ENCODE peak calls at places on chromosomes 3 and 15, in five cellular contexts. O is tibial artery, K is lower lobe of right lung, N is neural crest cell, Z is fibroblast of lung. V is an unnamed sample.

GRCh38 chr15:29945943-29946591 is 123.8 kb upstream of the TJP1 start:
- DNase-seq in O (no peak), K (no peak), N (no peak), Z (peak), V (peak)

GRCh38 chr3:177569823-177570657 is 372.8 kb upstream of the TBL1XR1 start:
- DNase-seq in O (no peak), K (no peak), N (no peak), Z (no peak), V (peak)

GRCh38 chr3:180070925-180071324 is 34.2 kb upstream of the PEX5L start:
- DNase-seq in O (no peak), K (no peak), N (no peak), Z (no peak), V (no peak)

GRCh38 chr3:161744366-161744765 is 247.8 kb downstream of the OTOL1 start:
- DNase-seq in O (no peak), K (no peak), N (no peak), Z (no peak), V (no peak)

GRCh38 chr15:89114974-89115373 is 26.7 kb downstream of the ABHD2 start:
- DNase-seq in O (peak), K (no peak), N (no peak), Z (peak), V (peak)

GRCh38 chr3:40044487-40044886 is 235.1 kb downstream of the MYRIP start:
- DNase-seq in O (no peak), K (no peak), N (no peak), Z (peak), V (peak)

GRCh38 chr3:13277130-13277783 is 142.9 kb downstream of the NUP210 start:
- DNase-seq in O (peak), K (peak), N (no peak), Z (no peak), V (no peak)

GRCh38 chr3:68436619-68437411 is 495.5 kb downstream of the TAFA4 start:
- DNase-seq in O (no peak), K (no peak), N (no peak), Z (no peak), V (no peak)

GRCh38 chr3:86996261-86996955 is 5.5 kb upstream of the VGLL3 start:
- DNase-seq in O (no peak), K (no peak), N (no peak), Z (peak), V (peak)

GRCh38 chr15:77017761-77018720 is 23.1 kb downstream of the PSTPIP1 start:
- DNase-seq in O (no peak), K (no peak), N (no peak), Z (no peak), V (no peak)

GRCh38 chr3:107241217-107241616 is 136.0 kb upstream of the CCDC54 start:
- DNase-seq in O (peak), K (peak), N (no peak), Z (peak), V (no peak)

GRCh38 chr3:31077826-31078225 is 183.4 kb upstream of the GADL1 start:
- DNase-seq in O (no peak), K (no peak), N (no peak), Z (peak), V (peak)

GRCh38 chr15:25641762-25642161 is 202.9 kb upstream of the UBE3A start:
- DNase-seq in O (no peak), K (no peak), N (no peak), Z (no peak), V (no peak)

GRCh38 chr3:65473746-65474145 is 565.0 kb downstream of the MAGI1 start:
- DNase-seq in O (no peak), K (no peak), N (no peak), Z (peak), V (peak)

GRCh38 chr3:52742418-52743041 is 28.2 kb downstream of the NEK4 start:
- DNase-seq in O (no peak), K (no peak), N (no peak), Z (peak), V (peak)

GRCh38 chr3:177487635-177488186 is 290.4 kb upstream of the TBL1XR1 start:
- DNase-seq in O (no peak), K (no peak), N (no peak), Z (peak), V (no peak)

GRCh38 chr3:13087320-13087985 is 14.2 kb upstream of the IQSEC1 start:
- DNase-seq in O (no peak), K (no peak), N (no peak), Z (no peak), V (no peak)

GRCh38 chr3:189674249-189674913 is 43.2 kb downstream of the TP63 start:
- DNase-seq in O (no peak), K (no peak), N (no peak), Z (no peak), V (no peak)

GRCh38 chr3:158313344-158313927 is 203.5 kb downstream of the RSRC1 start:
- DNase-seq in O (no peak), K (no peak), N (no peak), Z (peak), V (peak)

GRCh38 chr3:76138921-76139320 is 353.6 kb upstream of the ZNF717 start:
- DNase-seq in O (no peak), K (no peak), N (no peak), Z (peak), V (no peak)

GRCh38 chr3:157087398-157088132 is 72.4 kb downstream of the CCNL1 start:
- DNase-seq in O (no peak), K (no peak), N (no peak), Z (peak), V (no peak)

GRCh38 chr3:101518421-101518871 is 5.4 kb upstream of the SENP7 start:
- DNase-seq in O (no peak), K (no peak), N (no peak), Z (no peak), V (no peak)

GRCh38 chr15:35603298-35603697 is 57.3 kb upstream of the DPH6 start:
- DNase-seq in O (no peak), K (no peak), N (no peak), Z (peak), V (no peak)

GRCh38 chr3:159791336-159791735 is 197.3 kb upstream of the IL12A start:
- DNase-seq in O (no peak), K (no peak), N (no peak), Z (no peak), V (no peak)

GRCh38 chr15:85583404-85584390 is 203.3 kb downstream of the AKAP13 start:
- DNase-seq in O (no peak), K (peak), N (peak), Z (peak), V (no peak)

GRCh38 chr3:182052360-182052759 is 340.6 kb downstream of the SOX2 start:
- DNase-seq in O (no peak), K (no peak), N (no peak), Z (no peak), V (no peak)

GRCh38 chr15:45134682-45135604 is 5.1 kb downstream of the DUOX1 start:
- DNase-seq in O (no peak), K (peak), N (no peak), Z (no peak), V (no peak)

GRCh38 chr3:47780727-47781325 is 867 bp downstream of the SMARCC1 start:
- DNase-seq in O (no peak), K (no peak), N (no peak), Z (peak), V (peak)

GRCh38 chr3:87503901-87504498 is 227.6 kb upstream of the POU1F1 start:
- DNase-seq in O (no peak), K (no peak), N (peak), Z (peak), V (peak)

GRCh38 chr3:73784647-73785420 is 160.1 kb upstream of the PDZRN3 start:
- DNase-seq in O (no peak), K (no peak), N (no peak), Z (peak), V (peak)

GRCh38 chr3:130490246-130490645 is 26.7 kb upstream of the COL6A6 start:
- DNase-seq in O (no peak), K (no peak), N (no peak), Z (peak), V (no peak)

GRCh38 chr3:134466366-134466765 is 19.4 kb downstream of the ANAPC13 start:
- DNase-seq in O (no peak), K (no peak), N (no peak), Z (no peak), V (no peak)

GRCh38 chr15:98139337-98139736 is 178.8 kb downstream of the ARRDC4 start:
- DNase-seq in O (no peak), K (no peak), N (no peak), Z (no peak), V (no peak)

GRCh38 chr3:129224984-129225393 is 24.4 kb upstream of the COPG1 start:
- DNase-seq in O (peak), K (peak), N (no peak), Z (peak), V (peak)

GRCh38 chr15:38411902-38412301 is 42.0 kb upstream of the FAM98B start:
- DNase-seq in O (no peak), K (no peak), N (no peak), Z (no peak), V (no peak)

GRCh38 chr15:33742807-33743206 is 225.5 kb upstream of the CHRM5 start:
- DNase-seq in O (no peak), K (no peak), N (no peak), Z (peak), V (peak)

DNA sequence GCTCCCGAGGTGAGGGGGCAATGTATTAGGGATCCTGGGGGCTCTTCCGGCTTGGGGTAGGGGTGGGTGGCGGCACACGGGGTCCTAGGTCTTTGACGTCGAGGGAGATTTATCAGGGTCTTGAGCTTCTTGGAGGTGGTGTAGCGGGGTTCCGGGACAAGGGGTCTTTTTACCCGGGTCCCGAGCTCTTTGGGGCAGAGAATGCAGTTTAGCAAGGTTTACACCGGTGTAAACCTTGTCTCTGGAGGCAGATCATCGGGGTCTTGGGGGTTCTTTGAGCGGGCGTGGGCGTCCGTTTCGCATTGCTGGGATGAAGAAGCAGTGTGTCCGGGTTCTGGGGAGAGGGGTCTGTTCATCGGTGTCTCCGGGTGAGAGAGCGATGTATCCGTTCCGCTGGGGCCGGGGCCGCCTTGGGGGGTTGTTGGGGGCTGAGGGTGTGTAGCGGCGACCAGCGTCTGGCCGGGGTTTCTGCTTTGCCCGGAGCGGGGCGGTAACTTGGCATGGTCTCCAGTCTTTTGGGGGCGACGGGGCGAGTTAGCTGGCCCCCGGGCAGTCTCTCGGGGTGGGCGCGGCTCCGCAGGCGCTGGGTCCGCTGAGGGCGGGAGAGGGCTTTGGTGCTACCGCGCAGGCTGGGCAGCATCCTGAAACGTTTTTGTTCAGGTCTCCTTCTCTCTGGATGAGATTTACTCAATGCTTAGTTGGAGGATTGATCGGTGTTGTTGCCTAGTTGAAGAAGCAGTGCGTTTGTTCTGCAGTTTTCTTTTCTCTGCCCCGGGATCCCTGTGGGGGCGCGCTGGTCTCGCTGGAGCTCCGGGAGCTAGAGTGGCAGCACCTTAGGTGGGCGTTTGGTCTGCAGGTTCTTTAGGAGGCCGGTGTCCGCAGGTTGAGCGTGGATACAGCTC is 792 bp downstream of the GLCE start:
- DNase-seq in O (peak), K (peak), N (peak), Z (peak), V (no peak)
- TF ChIP-seq CTCF in O (no peak), K (peak), N (no peak), Z (peak), V (peak)

GRCh38 chr3:197753263-197753662 is 3.6 kb downstream of the FYTTD1 start:
- DNase-seq in O (no peak), K (no peak), N (no peak), Z (no peak), V (no peak)
- TF ChIP-seq CTCF in O (no peak), K (no peak), N (peak), Z (no peak), V (peak)

GRCh38 chr15:94576889-94577533 is 345.6 kb downstream of the MCTP2 start:
- DNase-seq in O (no peak), K (no peak), N (peak), Z (no peak), V (no peak)
- TF ChIP-seq CTCF in O (peak), K (peak), N (peak), Z (no peak), V (peak)

DNA sequence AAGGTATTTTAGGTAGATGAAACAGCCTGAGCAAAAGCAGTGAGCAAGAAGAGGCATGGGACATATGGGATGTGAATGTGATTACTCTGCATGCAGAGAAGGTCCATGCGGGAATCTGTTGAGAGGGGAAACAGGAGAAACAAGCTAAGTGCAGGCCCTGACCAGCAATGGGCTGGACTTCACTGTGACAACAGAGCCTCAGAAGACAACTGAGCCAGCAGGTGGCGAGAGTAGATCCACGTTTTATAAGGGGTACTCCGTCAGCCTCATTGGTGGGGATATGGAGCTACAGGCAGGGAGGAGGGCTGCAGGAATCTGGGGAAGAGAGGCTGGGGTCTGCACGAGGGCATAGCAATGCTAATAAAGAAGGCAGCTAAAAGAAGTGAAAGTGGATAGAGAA is 405.9 kb upstream of the LMCD1 start:
- DNase-seq in O (no peak), K (no peak), N (no peak), Z (no peak), V (no peak)
- TF ChIP-seq CTCF in O (no peak), K (no peak), N (peak), Z (no peak), V (no peak)

DNA sequence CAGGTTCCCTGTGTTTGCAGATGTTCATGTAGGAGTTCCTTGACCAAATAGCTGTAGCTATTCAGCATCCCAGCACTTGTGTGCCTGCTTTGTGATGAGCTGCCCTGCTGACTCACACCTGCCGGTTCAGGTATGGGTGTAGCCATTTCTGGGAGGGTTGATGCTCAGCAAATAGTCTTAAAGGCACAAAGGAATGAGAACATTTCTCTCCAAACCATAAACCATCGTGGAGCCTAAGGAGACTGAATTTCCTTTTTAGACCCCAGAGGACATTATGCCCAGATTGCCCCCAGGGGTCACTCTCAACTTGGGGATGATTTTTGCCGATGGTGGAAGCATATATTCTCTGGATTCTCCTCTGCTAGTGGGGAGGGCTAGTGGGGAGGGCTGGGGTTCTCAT is 80.6 kb downstream of the ADAMTSL3 start:
- DNase-seq in O (no peak), K (no peak), N (peak), Z (no peak), V (no peak)
- TF ChIP-seq CTCF in O (no peak), K (no peak), N (peak), Z (peak), V (no peak)